ENCODE peak calls at places on chromosome 10, in seven cellular contexts. B is body of pancreas, R is ovary, G is tibial artery, S is aorta, J is cardiac muscle cell, O is heart left ventricle. Z is an unnamed sample. For H3K4me1 and H3K36me3, the result is how much of the 10 kb centered on the place peaks cover.

GRCh38 chr10:129689681-129690080 is 222.6 kb downstream of the MGMT start:
- DNase-seq in B (no peak), S (peak), O (no peak), R (no peak), J (no peak), G (no peak), Z (no peak)

GRCh38 chr10:57948796-57949195 is 318.9 kb downstream of the IPMK start:
- DNase-seq in S (no peak), O (no peak), G (no peak), B (no peak), R (no peak), J (no peak), Z (no peak)

GRCh38 chr10:36023939-36024338 is 381.8 kb upstream of the FZD8 start:
- DNase-seq in O (no peak), S (peak), G (no peak), B (peak), J (peak), R (no peak), Z (no peak)

GRCh38 chr10:112000466-112000865 is 183.1 kb downstream of the GPAM start:
- DNase-seq in B (peak), O (no peak), R (no peak), J (no peak), G (peak), S (no peak), Z (no peak)

GRCh38 chr10:113681533-113682470 is 2.1 kb downstream of the CASP7 start:
- DNase-seq in B (no peak), R (no peak), G (no peak), J (peak), O (no peak), S (no peak), Z (no peak)

GRCh38 chr10:61355211-61355610 is 98.0 kb downstream of the TMEM26 start:
- DNase-seq in J (no peak), R (no peak), G (no peak), O (no peak), S (no peak), B (no peak), Z (no peak)

GRCh38 chr10:107238275-107238674 is 73.8 kb upstream of the SORCS1 start:
- DNase-seq in R (no peak), G (no peak), J (no peak), O (no peak), S (no peak), B (no peak), Z (no peak)

GRCh38 chr10:77274046-77274795 is 363.4 kb downstream of the KCNMA1 start:
- DNase-seq in G (no peak), R (no peak), B (no peak), O (no peak), J (no peak), S (no peak), Z (no peak)

GRCh38 chr10:71694567-71694968 is 25.0 kb downstream of the C10orf105 start:
- DNase-seq in O (peak), B (peak), G (no peak), S (peak), J (no peak), R (no peak), Z (peak)

GRCh38 chr10:87845624-87846377 is 17.5 kb downstream of the KLLN start:
- DNase-seq in S (no peak), G (no peak), B (no peak), R (no peak), O (no peak), J (peak), Z (no peak)

GRCh38 chr10:128029731-128030369 is 96.4 kb downstream of the MKI67 start:
- DNase-seq in G (no peak), S (peak), O (no peak), J (no peak), R (no peak), B (no peak), Z (no peak)

GRCh38 chr10:776772-777171 is 87.3 kb upstream of the DIP2C start:
- DNase-seq in B (no peak), S (no peak), R (no peak), G (no peak), J (no peak), O (peak), Z (no peak)

GRCh38 chr10:68284597-68284996 is 47.3 kb upstream of the HNRNPH3 start:
- DNase-seq in S (no peak), B (no peak), O (no peak), J (no peak), R (no peak), G (no peak), Z (no peak)

GRCh38 chr10:60281331-60281730 is 108.3 kb downstream of the ANK3 start:
- DNase-seq in B (no peak), S (no peak), R (no peak), G (no peak), J (peak), O (no peak), Z (no peak)

GRCh38 chr10:3366735-3367405 is 194.3 kb upstream of the PITRM1 start:
- DNase-seq in G (no peak), S (no peak), B (no peak), O (no peak), R (no peak), J (no peak), Z (no peak)

GRCh38 chr10:77837248-77837924 is 89.2 kb downstream of the DLG5 start:
- DNase-seq in J (no peak), G (no peak), B (no peak), O (no peak), S (no peak), R (no peak), Z (peak)

GRCh38 chr10:45557275-45557905 is 115.2 kb downstream of the ZFAND4 start:
- DNase-seq in B (peak), J (peak), S (no peak), R (no peak), O (no peak), G (no peak), Z (no peak)

GRCh38 chr10:79345241-79346011 is 1.8 kb upstream of the PPIF start:
- DNase-seq in G (peak), R (no peak), S (peak), J (no peak), O (no peak), B (peak), Z (no peak)

GRCh38 chr10:61662794-61663259 is at the start of gene CABCOCO1:
- DNase-seq in B (peak), J (peak), O (peak), R (peak), S (peak), G (peak), Z (no peak)

GRCh38 chr10:91391915-91392314 is 18.2 kb upstream of the HECTD2 start:
- DNase-seq in J (no peak), S (no peak), O (no peak), B (no peak), R (no peak), G (no peak), Z (no peak)

GRCh38 chr10:78255796-78256638 is 222.4 kb downstream of the RPS24 start:
- DNase-seq in S (peak), B (peak), R (peak), O (no peak), G (peak), J (peak), Z (no peak)

GRCh38 chr10:26437637-26438461 is at the start of gene APBB1IP:
- DNase-seq in J (peak), G (peak), O (peak), B (peak), S (peak), R (peak), Z (peak)
- H3K4me3 ChIP-seq in J (no peak), G (peak), O (peak), B (no peak), S (no peak), R (no peak), Z (peak)

GRCh38 chr10:43942096-43942885 is 293.6 kb upstream of the ZNF32 start:
- DNase-seq in J (peak), O (no peak), B (peak), R (no peak), G (no peak), S (no peak), Z (no peak)

GRCh38 chr10:43940898-43941777 is 292.5 kb upstream of the ZNF32 start:
- DNase-seq in R (no peak), S (no peak), B (peak), O (no peak), J (no peak), G (no peak), Z (no peak)

GRCh38 chr10:43938810-43939209 is 290.1 kb upstream of the ZNF32 start:
- DNase-seq in S (no peak), G (no peak), J (no peak), O (no peak), R (no peak), B (no peak), Z (no peak)

GRCh38 chr10:43939389-43939938 is 290.8 kb upstream of the ZNF32 start:
- DNase-seq in G (no peak), R (no peak), J (no peak), S (no peak), O (no peak), B (no peak), Z (no peak)

DNA sequence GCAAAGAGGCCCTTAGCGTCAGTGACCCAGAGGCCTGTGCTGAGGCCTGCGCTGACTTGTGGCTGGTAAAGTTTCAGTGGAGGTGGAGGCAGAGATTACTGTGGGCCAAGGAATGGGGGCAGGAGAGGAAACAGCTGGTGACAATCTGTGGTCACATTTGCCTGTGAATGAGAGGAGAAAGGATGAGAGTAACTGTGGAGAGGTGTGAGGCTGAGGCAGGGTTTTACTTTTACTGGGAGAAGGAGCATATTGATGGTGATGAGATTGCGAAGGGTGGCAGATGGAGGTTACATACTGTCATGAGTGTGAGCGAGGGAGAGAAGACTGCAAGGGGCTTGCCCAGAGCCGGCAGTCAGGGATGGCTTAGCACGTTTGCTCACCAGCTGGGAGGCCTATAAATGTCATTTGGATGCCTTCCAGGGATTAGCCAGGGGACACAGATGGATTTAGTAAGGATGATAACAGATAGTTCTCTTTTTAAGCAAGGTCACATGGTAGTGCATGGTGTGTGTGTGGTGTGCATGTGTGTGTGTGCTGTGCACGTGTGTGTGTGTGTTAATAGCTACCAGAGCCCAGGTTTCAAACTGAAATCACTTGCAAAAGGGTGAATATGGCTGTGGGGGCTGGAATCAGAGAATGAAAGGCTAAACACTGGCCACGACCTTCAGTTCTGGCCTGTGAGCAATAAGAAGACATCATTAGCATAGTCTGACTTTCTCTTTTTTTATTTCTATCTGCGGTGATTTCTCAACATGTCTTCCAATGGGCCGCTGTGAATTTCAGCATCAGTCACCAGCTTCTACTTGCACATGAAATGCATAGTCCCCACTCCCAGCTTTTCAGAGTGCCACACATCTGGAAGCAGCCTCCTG is 291.5 kb upstream of the ZNF32 start:
- DNase-seq in S (no peak), O (no peak), R (no peak), G (no peak), J (peak), B (no peak), Z (no peak)
- H3K4me1 ChIP-seq in S (under half), O (under half), R (under half), G (under half), J (under half), B (under half), Z (under half)

GRCh38 chr10:13728898-13729535 is 142.3 kb downstream of the PRPF18 start:
- DNase-seq in J (no peak), R (no peak), B (no peak), S (no peak), G (no peak), O (no peak), Z (no peak)
- H3K36me3 ChIP-seq in J (under half), R (under half), B (under half), S (under half), G (under half), O (under half), Z (under half)

GRCh38 chr10:33273295-33274002 is 61.0 kb downstream of the NRP1 start:
- DNase-seq in G (peak), S (peak), R (peak), O (peak), B (peak), J (peak), Z (no peak)
- H3K4me3 ChIP-seq in G (peak), S (no peak), R (peak), O (peak), B (no peak), J (no peak), Z (no peak)

GRCh38 chr10:126060232-126060935 is 164.0 kb downstream of the FANK1 start:
- DNase-seq in O (peak), J (peak), B (peak), G (no peak), S (peak), R (peak), Z (no peak)
- H3K4me1 ChIP-seq in O (under half), J (under half), B (under half), G (under half), S (under half), R (under half), Z (under half)

GRCh38 chr10:48976208-48976607 is 36.6 kb upstream of the LRRC18 start:
- DNase-seq in J (peak), B (no peak), G (peak), R (no peak), S (no peak), O (peak), Z (no peak)
- H3K36me3 ChIP-seq in J (under half), B (under half), G (under half), R (under half), S (under half), O (under half), Z (under half)

GRCh38 chr10:23015021-23015707 is 80.2 kb upstream of the MSRB2 start:
- DNase-seq in B (no peak), G (no peak), S (no peak), J (no peak), R (no peak), O (no peak), Z (no peak)
- H3K4me3 ChIP-seq in B (no peak), G (no peak), S (no peak), J (no peak), R (no peak), O (no peak), Z (no peak)

DNA sequence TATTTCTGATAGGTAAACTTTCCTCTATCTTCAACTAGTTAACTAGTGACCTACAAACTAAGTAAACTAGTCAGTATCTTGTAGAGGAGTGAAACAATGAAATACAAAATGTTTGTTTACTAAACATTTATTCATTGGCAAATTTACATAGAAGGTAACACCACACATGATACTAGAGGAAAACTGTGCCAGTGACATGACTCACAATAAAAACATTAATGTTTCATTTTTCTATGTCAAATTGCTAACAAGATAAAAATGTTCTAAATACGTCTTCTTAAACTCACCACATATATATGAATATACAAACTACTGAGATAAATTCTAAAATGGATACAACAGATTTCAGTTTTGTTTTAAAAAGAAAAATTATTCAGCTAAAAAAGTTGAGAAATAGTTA is 471.3 kb downstream of the PARD3 start:
- DNase-seq in G (no peak), J (peak), S (no peak), B (no peak), R (no peak), O (no peak), Z (no peak)
- H3K4me1 ChIP-seq in G (under half), J (under half), S (under half), B (under half), R (under half), O (under half), Z (under half)

GRCh38 chr10:101617102-101617823 is 29.1 kb downstream of the DPCD start:
- DNase-seq in G (no peak), B (no peak), O (no peak), J (peak), S (no peak), R (no peak), Z (no peak)

GRCh38 chr10:101613646-101614045 is 25.5 kb downstream of the DPCD start:
- DNase-seq in B (no peak), J (no peak), G (no peak), R (no peak), S (no peak), O (no peak), Z (no peak)

GRCh38 chr10:101616415-101617101 is 28.4 kb downstream of the DPCD start:
- DNase-seq in G (no peak), B (no peak), S (no peak), R (no peak), O (no peak), J (no peak), Z (no peak)

GRCh38 chr10:101615760-101616116 is 27.6 kb downstream of the DPCD start:
- DNase-seq in O (no peak), R (no peak), J (no peak), S (no peak), B (no peak), G (no peak), Z (no peak)

DNA sequence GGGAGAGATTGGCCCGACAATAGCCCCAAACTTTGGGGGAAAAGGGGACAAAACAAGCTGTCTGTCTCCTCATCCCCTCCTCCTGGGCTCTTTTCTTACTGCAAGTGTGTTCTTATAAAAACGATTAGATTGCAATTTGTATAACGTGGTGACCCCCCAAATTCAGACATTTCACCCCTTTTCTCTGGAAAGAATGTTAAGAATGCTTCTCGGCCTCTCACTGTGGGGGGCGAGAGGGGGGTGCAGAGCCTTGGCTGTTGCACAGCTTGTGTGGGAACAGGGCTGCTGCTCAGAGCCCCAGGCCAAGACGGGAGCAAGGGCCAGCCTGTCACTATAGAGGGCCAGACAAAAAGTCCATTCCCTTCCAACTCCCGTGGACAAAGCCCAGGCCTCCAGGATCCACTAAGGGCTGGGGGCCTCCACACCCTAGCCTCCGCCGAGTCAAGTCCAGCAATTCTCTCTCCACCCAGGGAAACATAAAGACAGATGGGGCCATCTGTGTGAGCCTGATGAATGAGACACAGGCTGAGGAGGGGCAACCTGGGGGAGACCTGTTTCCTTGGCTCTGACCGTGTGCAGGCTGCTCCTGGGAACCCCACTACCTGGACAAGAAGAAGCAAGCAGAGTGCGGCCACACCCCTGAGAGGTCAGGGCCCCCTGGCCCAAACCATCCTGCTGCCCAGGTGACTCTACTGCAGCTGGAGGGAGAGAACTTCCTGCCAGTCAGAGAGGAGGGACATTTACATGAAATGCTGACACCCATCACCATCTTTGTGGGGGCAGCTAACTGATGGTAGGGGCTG is 27.0 kb downstream of the DPCD start:
- DNase-seq in O (no peak), J (no peak), R (no peak), S (no peak), B (no peak), G (no peak), Z (no peak)
- H3K36me3 ChIP-seq in O (under half), J (under half), R (under half), S (under half), B (under half), G (under half), Z (under half)

GRCh38 chr10:75043256-75044121 is 68.0 kb upstream of the SAMD8 start:
- DNase-seq in G (no peak), O (no peak), J (no peak), B (no peak), R (no peak), S (no peak), Z (peak)
- H3K4me3 ChIP-seq in G (no peak), O (no peak), J (no peak), B (no peak), R (no peak), S (no peak), Z (no peak)